ENCODE peak calls at places on chromosomes 2 and 18, in six cellular contexts. One of them, this sample, is unnamed.

GRCh38 chr2:55112229-55113016 is 62.2 kb upstream of the RTN4 start:
- DNase-seq in neural progenitor cell: peak
- DNase-seq in GM19239: no peak
- DNase-seq in brain microvascular endothelial cell: peak
- DNase-seq in cerebellum: peak
- DNase-seq in NCI-H345: peak
- DNase-seq in this sample: peak

GRCh38 chr2:3007135-3007534 is 370.5 kb downstream of the EIPR1 start:
- DNase-seq in neural progenitor cell: no peak
- DNase-seq in GM19239: no peak
- DNase-seq in brain microvascular endothelial cell: no peak
- DNase-seq in cerebellum: no peak
- DNase-seq in NCI-H345: no peak
- DNase-seq in this sample: no peak

GRCh38 chr2:152054593-152054992 is 44.3 kb downstream of the CACNB4 start:
- DNase-seq in neural progenitor cell: no peak
- DNase-seq in GM19239: no peak
- DNase-seq in brain microvascular endothelial cell: peak
- DNase-seq in cerebellum: no peak
- DNase-seq in NCI-H345: no peak
- DNase-seq in this sample: no peak

GRCh38 chr18:24120676-24121075 is 18.2 kb upstream of the CABYR start:
- DNase-seq in neural progenitor cell: no peak
- DNase-seq in GM19239: no peak
- DNase-seq in brain microvascular endothelial cell: no peak
- DNase-seq in cerebellum: no peak
- DNase-seq in NCI-H345: no peak
- DNase-seq in this sample: no peak

GRCh38 chr2:217742276-217742675 is 260.5 kb downstream of the TNS1 start:
- DNase-seq in neural progenitor cell: no peak
- DNase-seq in GM19239: no peak
- DNase-seq in brain microvascular endothelial cell: no peak
- DNase-seq in cerebellum: no peak
- DNase-seq in NCI-H345: no peak
- DNase-seq in this sample: no peak

GRCh38 chr2:127678531-127678930 is 3.2 kb upstream of the LIMS2 start:
- DNase-seq in neural progenitor cell: no peak
- DNase-seq in GM19239: no peak
- DNase-seq in brain microvascular endothelial cell: no peak
- DNase-seq in cerebellum: no peak
- DNase-seq in NCI-H345: no peak
- DNase-seq in this sample: no peak

GRCh38 chr18:65788373-65788772 is 37.6 kb downstream of the CDH7 start:
- DNase-seq in neural progenitor cell: peak
- DNase-seq in GM19239: no peak
- DNase-seq in brain microvascular endothelial cell: no peak
- DNase-seq in cerebellum: peak
- DNase-seq in NCI-H345: peak
- DNase-seq in this sample: peak

GRCh38 chr2:45331034-45331786 is 279.9 kb downstream of the SRBD1 start:
- DNase-seq in neural progenitor cell: no peak
- DNase-seq in GM19239: no peak
- DNase-seq in brain microvascular endothelial cell: no peak
- DNase-seq in cerebellum: no peak
- DNase-seq in NCI-H345: no peak
- DNase-seq in this sample: no peak

GRCh38 chr2:26438526-26438925 is 36.8 kb downstream of the DRC1 start:
- DNase-seq in neural progenitor cell: no peak
- DNase-seq in GM19239: no peak
- DNase-seq in brain microvascular endothelial cell: peak
- DNase-seq in cerebellum: no peak
- DNase-seq in NCI-H345: no peak
- DNase-seq in this sample: no peak

GRCh38 chr2:240358080-240358479 is 77.4 kb upstream of the GPC1 start:
- DNase-seq in neural progenitor cell: no peak
- DNase-seq in GM19239: no peak
- DNase-seq in brain microvascular endothelial cell: no peak
- DNase-seq in cerebellum: no peak
- DNase-seq in NCI-H345: peak
- DNase-seq in this sample: no peak

GRCh38 chr18:56831988-56832387 is 180.8 kb downstream of the WDR7 start:
- DNase-seq in neural progenitor cell: peak
- DNase-seq in GM19239: no peak
- DNase-seq in brain microvascular endothelial cell: peak
- DNase-seq in cerebellum: no peak
- DNase-seq in NCI-H345: no peak
- DNase-seq in this sample: no peak

GRCh38 chr2:57886196-57886786 is 160.3 kb upstream of the VRK2 start:
- DNase-seq in neural progenitor cell: peak
- DNase-seq in GM19239: no peak
- DNase-seq in brain microvascular endothelial cell: no peak
- DNase-seq in cerebellum: no peak
- DNase-seq in NCI-H345: peak
- DNase-seq in this sample: peak

GRCh38 chr18:11981633-11982366 is 493 bp downstream of the IMPA2 start:
- DNase-seq in neural progenitor cell: peak
- DNase-seq in GM19239: no peak
- DNase-seq in brain microvascular endothelial cell: no peak
- DNase-seq in cerebellum: no peak
- DNase-seq in NCI-H345: peak
- DNase-seq in this sample: no peak

GRCh38 chr18:69250305-69251151 is 150.2 kb upstream of the DOK6 start:
- DNase-seq in neural progenitor cell: no peak
- DNase-seq in GM19239: no peak
- DNase-seq in brain microvascular endothelial cell: peak
- DNase-seq in cerebellum: peak
- DNase-seq in NCI-H345: no peak
- DNase-seq in this sample: peak

GRCh38 chr2:218401834-218402370 is 2.2 kb downstream of the CTDSP1 start:
- DNase-seq in neural progenitor cell: no peak
- DNase-seq in GM19239: no peak
- DNase-seq in brain microvascular endothelial cell: no peak
- DNase-seq in cerebellum: no peak
- DNase-seq in NCI-H345: no peak
- DNase-seq in this sample: no peak

GRCh38 chr2:134178109-134178877 is 75.6 kb upstream of the MGAT5 start:
- DNase-seq in neural progenitor cell: no peak
- DNase-seq in GM19239: no peak
- DNase-seq in brain microvascular endothelial cell: no peak
- DNase-seq in cerebellum: no peak
- DNase-seq in NCI-H345: peak
- DNase-seq in this sample: peak

GRCh38 chr2:217166241-217166640 is 306.4 kb upstream of the TNP1 start:
- DNase-seq in neural progenitor cell: peak
- DNase-seq in GM19239: no peak
- DNase-seq in brain microvascular endothelial cell: peak
- DNase-seq in cerebellum: no peak
- DNase-seq in NCI-H345: peak
- DNase-seq in this sample: peak

GRCh38 chr2:8475349-8476045 is 206.4 kb upstream of the ID2 start:
- DNase-seq in neural progenitor cell: peak
- DNase-seq in GM19239: no peak
- DNase-seq in brain microvascular endothelial cell: no peak
- DNase-seq in cerebellum: no peak
- DNase-seq in NCI-H345: peak
- DNase-seq in this sample: no peak

GRCh38 chr2:48779019-48779418 is 23.5 kb upstream of the LHCGR start:
- DNase-seq in neural progenitor cell: no peak
- DNase-seq in GM19239: no peak
- DNase-seq in brain microvascular endothelial cell: no peak
- DNase-seq in cerebellum: no peak
- DNase-seq in NCI-H345: no peak
- DNase-seq in this sample: no peak

GRCh38 chr2:230903251-230904150 is 21.5 kb downstream of the GPR55 start:
- DNase-seq in neural progenitor cell: no peak
- DNase-seq in GM19239: no peak
- DNase-seq in brain microvascular endothelial cell: no peak
- DNase-seq in cerebellum: no peak
- DNase-seq in NCI-H345: no peak
- DNase-seq in this sample: no peak

GRCh38 chr2:133509777-133510176 is 58.5 kb downstream of the NCKAP5 start:
- DNase-seq in neural progenitor cell: no peak
- DNase-seq in GM19239: no peak
- DNase-seq in brain microvascular endothelial cell: no peak
- DNase-seq in cerebellum: no peak
- DNase-seq in NCI-H345: no peak
- DNase-seq in this sample: no peak

GRCh38 chr2:129192841-129193253 is 786.6 kb upstream of the RAB6C start:
- DNase-seq in neural progenitor cell: no peak
- DNase-seq in GM19239: no peak
- DNase-seq in brain microvascular endothelial cell: no peak
- DNase-seq in cerebellum: no peak
- DNase-seq in NCI-H345: no peak
- DNase-seq in this sample: no peak

GRCh38 chr18:58611471-58612131 is 17.3 kb downstream of the ALPK2 start:
- DNase-seq in neural progenitor cell: peak
- DNase-seq in GM19239: no peak
- DNase-seq in brain microvascular endothelial cell: peak
- DNase-seq in cerebellum: no peak
- DNase-seq in NCI-H345: no peak
- DNase-seq in this sample: peak

GRCh38 chr2:15425707-15426106 is 135.4 kb downstream of the NBAS start:
- DNase-seq in neural progenitor cell: peak
- DNase-seq in GM19239: no peak
- DNase-seq in brain microvascular endothelial cell: no peak
- DNase-seq in cerebellum: no peak
- DNase-seq in NCI-H345: no peak
- DNase-seq in this sample: no peak

GRCh38 chr18:2979871-2980606 is 32.9 kb downstream of the LPIN2 start:
- DNase-seq in neural progenitor cell: no peak
- DNase-seq in GM19239: no peak
- DNase-seq in brain microvascular endothelial cell: no peak
- DNase-seq in cerebellum: no peak
- DNase-seq in NCI-H345: no peak
- DNase-seq in this sample: no peak

GRCh38 chr18:73264562-73264921 is 396.8 kb upstream of the NETO1 start:
- DNase-seq in neural progenitor cell: no peak
- DNase-seq in GM19239: no peak
- DNase-seq in brain microvascular endothelial cell: no peak
- DNase-seq in cerebellum: no peak
- DNase-seq in NCI-H345: no peak
- DNase-seq in this sample: no peak

GRCh38 chr18:10422731-10423130 is 31.7 kb upstream of the APCDD1 start:
- DNase-seq in neural progenitor cell: no peak
- DNase-seq in GM19239: no peak
- DNase-seq in brain microvascular endothelial cell: no peak
- DNase-seq in cerebellum: no peak
- DNase-seq in NCI-H345: no peak
- DNase-seq in this sample: no peak